ENCODE peak calls at places on chromosomes 2 and 18, in four cellular contexts. F is WTC11, W is HepG2, A is K562. J is an unnamed sample.

GRCh38 chr2:170571612-170572011 is 143.5 kb upstream of the SP5 start:
- DNase-seq in F (no peak), W (no peak), A (no peak), J (no peak)

GRCh38 chr2:224909885-224910517 is 132.3 kb downstream of the DOCK10 start:
- DNase-seq in F (no peak), W (no peak), A (no peak), J (peak; percentile 41)

GRCh38 chr2:147463881-147464520 is 380.8 kb upstream of the ACVR2A start:
- DNase-seq in F (no peak), W (peak; percentile 15), A (no peak), J (peak; percentile 14)

GRCh38 chr18:1995041-1995612 is 576.2 kb downstream of the METTL4 start:
- DNase-seq in F (no peak), W (no peak), A (no peak), J (no peak)

GRCh38 chr2:209189893-209190292 is 234.0 kb upstream of the MAP2 start:
- DNase-seq in F (no peak), W (no peak), A (no peak), J (no peak)

GRCh38 chr2:209431701-209432100 is 7.9 kb downstream of the MAP2 start:
- DNase-seq in F (no peak), W (no peak), A (no peak), J (no peak)

GRCh38 chr18:77066101-77066500 is 66.5 kb downstream of the MBP start:
- DNase-seq in F (no peak), W (no peak), A (no peak), J (no peak)

GRCh38 chr2:191512202-191512601 is 165.7 kb upstream of the NABP1 start:
- DNase-seq in F (no peak), W (no peak), A (no peak), J (no peak)

GRCh38 chr18:61892683-61893303 is at the start of gene RNF152:
- DNase-seq in F (peak; percentile 53), W (no peak), A (no peak), J (no peak)

GRCh38 chr2:198337368-198337767 is 533.0 kb downstream of the PLCL1 start:
- DNase-seq in F (no peak), W (no peak), A (no peak), J (no peak)

GRCh38 chr2:112138143-112139032 is at the start of gene FBLN7:
- DNase-seq in F (peak; percentile 39), W (no peak), A (no peak), J (no peak)

GRCh38 chr2:22450831-22451230 is 934.1 kb upstream of the KLHL29 start:
- DNase-seq in F (no peak), W (no peak), A (no peak), J (no peak)

GRCh38 chr2:99598435-99598834 is 108.6 kb upstream of the REV1 start:
- DNase-seq in F (peak; percentile 43), W (no peak), A (no peak), J (no peak)

GRCh38 chr2:174836345-174836999 is 72.2 kb upstream of the CHRNA1 start:
- DNase-seq in F (no peak), W (no peak), A (no peak), J (peak; percentile 52)

GRCh38 chr2:85131116-85131515 is 2.1 kb upstream of the TCF7L1 start:
- DNase-seq in F (peak; percentile 46), W (peak; percentile 37), A (no peak), J (peak; percentile 54)

GRCh38 chr18:70490008-70490933 is 201.4 kb downstream of the SOCS6 start:
- DNase-seq in F (peak; percentile 18), W (peak; percentile 32), A (peak; percentile 34), J (no peak)

GRCh38 chr2:189609853-189610252 is 29.3 kb upstream of the SLC40A1 start:
- DNase-seq in F (no peak), W (no peak), A (no peak), J (no peak)

GRCh38 chr2:162215162-162215561 is 28.1 kb downstream of the FAP start:
- DNase-seq in F (no peak), W (no peak), A (no peak), J (no peak)

GRCh38 chr2:9300214-9300613 is 93.6 kb downstream of the ASAP2 start:
- DNase-seq in F (no peak), W (no peak), A (no peak), J (no peak)

GRCh38 chr2:215435261-215435808 is 533 bp downstream of the FN1 start:
- DNase-seq in F (peak; percentile 59), W (no peak), A (peak; percentile 13), J (peak; percentile 30)

GRCh38 chr2:111653913-111654312 is 230.1 kb downstream of the ANAPC1 start:
- DNase-seq in F (no peak), W (no peak), A (no peak), J (no peak)

GRCh38 chr2:96498023-96498431 is 7.1 kb downstream of the NEURL3 start:
- DNase-seq in F (peak; percentile 44), W (no peak), A (no peak), J (no peak)

GRCh38 chr2:71801969-71802368 is 345.7 kb downstream of the CYP26B1 start:
- DNase-seq in F (peak; percentile 88), W (peak; percentile 42), A (peak; percentile 45), J (peak; percentile 58)

GRCh38 chr18:42578781-42579180 is 536.7 kb downstream of the RIT2 start:
- DNase-seq in F (no peak), W (no peak), A (no peak), J (no peak)

GRCh38 chr18:34943587-34943986 is 97.6 kb upstream of the MAPRE2 start:
- DNase-seq in F (no peak), W (no peak), A (no peak), J (no peak)

GRCh38 chr2:10389596-10389995 is 58.5 kb downstream of the ODC1 start:
- DNase-seq in F (no peak), W (no peak), A (no peak), J (no peak)

GRCh38 chr2:50748652-50749174 is 283.2 kb downstream of the NRXN1 start:
- DNase-seq in F (no peak), W (no peak), A (no peak), J (no peak)

GRCh38 chr2:233486778-233487552 is 79.6 kb downstream of the USP40 start:
- DNase-seq in F (no peak), W (peak; percentile 57), A (no peak), J (peak; percentile 70)

GRCh38 chr2:31347788-31348187 is 66.8 kb downstream of the XDH start:
- DNase-seq in F (no peak), W (no peak), A (no peak), J (peak; percentile 16)

GRCh38 chr18:8424917-8425725 is 184.1 kb upstream of the RAB12 start:
- DNase-seq in F (no peak), W (peak; percentile 13), A (no peak), J (no peak)

GRCh38 chr2:73730810-73731209 is 6.3 kb downstream of the TPRKB start:
- DNase-seq in F (no peak), W (no peak), A (no peak), J (no peak)

GRCh38 chr2:216604458-216604857 is 28.8 kb upstream of the IGFBP2 start:
- DNase-seq in F (no peak), W (no peak), A (no peak), J (no peak)

GRCh38 chr2:216606551-216607527 is 26.4 kb upstream of the IGFBP2 start:
- DNase-seq in F (peak; percentile 72), W (no peak), A (no peak), J (no peak)

GRCh38 chr2:216603884-216604245 is 29.4 kb upstream of the IGFBP2 start:
- DNase-seq in F (no peak), W (no peak), A (no peak), J (no peak)

GRCh38 chr2:216603010-216603883 is 30.0 kb upstream of the IGFBP2 start:
- DNase-seq in F (no peak), W (no peak), A (no peak), J (no peak)

DNA sequence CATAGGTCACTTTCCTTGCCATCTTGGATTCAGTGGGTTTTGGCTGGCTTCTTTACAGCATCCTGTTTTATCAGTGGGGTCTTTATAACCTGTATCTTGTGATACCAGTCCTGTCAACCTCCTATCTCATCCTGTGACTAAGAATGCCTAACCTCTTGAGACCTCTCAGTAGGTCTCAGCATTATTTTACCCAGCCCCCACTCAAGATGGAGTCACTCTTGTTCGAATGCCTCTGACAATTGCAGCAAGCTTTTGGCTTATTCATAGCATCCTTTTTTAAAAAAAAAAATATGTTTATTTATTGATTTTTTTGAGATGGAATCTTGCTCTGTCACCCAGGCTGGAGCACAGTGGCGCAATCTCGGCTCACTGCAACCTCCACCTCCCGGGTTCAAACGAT is 24.7 kb upstream of the IGFBP2 start:
- DNase-seq in F (no peak), W (no peak), A (no peak), J (no peak)
- TF ChIP-seq HMGXB4 in F (no peak), W (no peak), A (no peak), J (no peak)

DNA sequence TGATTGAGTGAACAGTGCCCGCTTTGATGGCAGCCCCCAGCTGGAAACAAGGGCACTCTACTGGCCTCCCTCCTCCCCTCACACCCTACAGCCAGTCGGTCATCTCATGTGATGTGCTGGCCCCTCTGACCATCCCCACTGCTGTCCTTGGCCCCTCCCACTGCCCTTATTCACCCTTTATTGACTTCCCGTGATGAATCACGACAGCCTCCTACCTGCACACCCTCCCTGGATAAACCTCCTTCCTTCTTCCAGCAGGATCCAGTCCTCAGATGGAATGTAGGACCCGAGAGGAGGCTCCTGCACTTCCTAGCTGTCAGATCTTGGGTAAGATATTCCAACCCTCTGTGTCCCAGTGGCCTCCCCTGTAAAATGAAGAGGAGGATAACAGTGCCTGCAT is 186.5 kb upstream of the SH3BP4 start:
- DNase-seq in F (no peak), W (no peak), A (no peak), J (no peak)
- TF ChIP-seq HMGXB4 in F (no peak), W (no peak), A (no peak), J (no peak)

DNA sequence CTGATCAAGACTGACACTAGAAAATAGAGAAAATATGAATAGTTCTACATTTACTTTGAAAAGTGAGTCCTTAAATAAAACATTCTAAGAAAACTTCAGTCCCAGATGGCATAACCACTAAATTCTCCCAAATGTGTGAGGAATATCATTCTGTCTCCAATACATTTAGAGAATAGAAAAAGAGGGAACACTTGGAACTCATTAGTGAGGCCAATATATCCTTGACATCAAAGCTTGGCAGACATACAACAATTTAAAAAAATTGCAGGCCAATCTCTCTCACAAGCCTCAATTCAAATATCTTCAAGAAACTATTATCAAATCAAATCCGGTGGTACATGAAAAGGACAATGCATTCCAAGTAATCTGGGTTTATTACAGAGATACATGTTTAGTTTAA is 79.3 kb upstream of the TMEM247 start:
- DNase-seq in F (no peak), W (no peak), A (no peak), J (no peak)
- TF ChIP-seq HMGXB4 in F (no peak), W (no peak), A (no peak), J (no peak)

GRCh38 chr2:199982444-199982843 is 27.1 kb downstream of the MAIP1 start:
- DNase-seq in F (no peak), W (no peak), A (no peak), J (no peak)

GRCh38 chr2:199987586-199987985 is 32.2 kb downstream of the MAIP1 start:
- DNase-seq in F (no peak), W (no peak), A (peak; percentile 45), J (no peak)

GRCh38 chr2:199979841-199980628 is 24.7 kb downstream of the MAIP1 start:
- DNase-seq in F (peak; percentile 92), W (peak; percentile 67), A (peak; percentile 37), J (peak; percentile 41)

GRCh38 chr2:199985625-199986207 is 30.3 kb downstream of the MAIP1 start:
- DNase-seq in F (peak; percentile 79), W (peak; percentile 83), A (peak; percentile 44), J (peak; percentile 31)

DNA sequence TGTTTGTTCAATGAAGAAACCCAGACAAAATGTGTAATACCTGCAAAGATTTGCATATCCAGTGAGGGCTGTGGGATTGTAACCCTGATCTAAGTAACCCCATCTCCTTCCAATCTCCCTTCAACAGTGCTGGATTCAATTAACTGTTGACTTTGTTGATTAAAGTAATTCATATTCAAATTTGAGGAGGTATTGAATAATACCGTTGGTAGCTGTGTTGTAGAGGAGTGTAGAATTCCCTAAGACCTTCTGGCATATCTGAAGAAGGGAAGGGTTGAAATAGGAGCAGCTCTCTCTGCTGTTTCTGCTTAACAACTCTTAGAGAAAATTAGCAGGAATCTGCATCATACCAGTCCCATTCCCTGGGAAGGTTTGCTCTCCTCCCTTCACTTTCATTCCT is 28.2 kb downstream of the MAIP1 start:
- DNase-seq in F (no peak), W (no peak), A (no peak), J (no peak)
- TF ChIP-seq HMGXB4 in F (no peak), W (no peak), A (no peak), J (no peak)